ENCODE peak calls at places on chromosomes 4 and X, in ten cellular contexts. One of them, this sample, is unnamed. For H3K4me1, the result is how much of the 10 kb centered on the place peaks cover.

GRCh38 chrX:7219153-7219705 is 71.3 kb upstream of the PUDP start:
- DNase-seq in H9: no peak
- DNase-seq in keratinocyte: no peak
- DNase-seq in RWPE2: no peak
- DNase-seq in esophagus squamous epithelium: no peak
- DNase-seq in GM12878: no peak
- DNase-seq in tibial nerve: no peak
- DNase-seq in Peyer's patch: no peak
- DNase-seq in HepG2: peak
- DNase-seq in uterus: no peak
- DNase-seq in this sample: no peak

GRCh38 chr4:98746530-98746929 is 88.1 kb upstream of the TSPAN5 start:
- DNase-seq in RWPE2: no peak
- DNase-seq in esophagus squamous epithelium: no peak
- DNase-seq in HepG2: no peak
- DNase-seq in Peyer's patch: no peak
- DNase-seq in GM12878: no peak
- DNase-seq in keratinocyte: no peak
- DNase-seq in uterus: no peak
- DNase-seq in tibial nerve: no peak
- DNase-seq in H9: no peak
- DNase-seq in this sample: no peak

GRCh38 chr4:121339307-121339706 is 41.5 kb downstream of the QRFPR start:
- DNase-seq in Peyer's patch: no peak
- DNase-seq in tibial nerve: no peak
- DNase-seq in H9: no peak
- DNase-seq in RWPE2: no peak
- DNase-seq in esophagus squamous epithelium: no peak
- DNase-seq in HepG2: no peak
- DNase-seq in GM12878: no peak
- DNase-seq in uterus: no peak
- DNase-seq in keratinocyte: no peak
- DNase-seq in this sample: no peak

GRCh38 chr4:73904491-73904890 is 35.3 kb downstream of the CXCL1 start:
- DNase-seq in GM12878: no peak
- DNase-seq in esophagus squamous epithelium: no peak
- DNase-seq in uterus: no peak
- DNase-seq in keratinocyte: no peak
- DNase-seq in Peyer's patch: no peak
- DNase-seq in H9: no peak
- DNase-seq in tibial nerve: no peak
- DNase-seq in HepG2: no peak
- DNase-seq in RWPE2: no peak
- DNase-seq in this sample: no peak

GRCh38 chr4:83219344-83219990 is 65.1 kb downstream of the COQ2 start:
- DNase-seq in GM12878: peak
- DNase-seq in HepG2: no peak
- DNase-seq in uterus: peak
- DNase-seq in H9: no peak
- DNase-seq in RWPE2: no peak
- DNase-seq in Peyer's patch: no peak
- DNase-seq in tibial nerve: no peak
- DNase-seq in keratinocyte: peak
- DNase-seq in esophagus squamous epithelium: no peak
- DNase-seq in this sample: no peak

GRCh38 chrX:3653111-3653510 is 60.3 kb downstream of the PRKX start:
- DNase-seq in uterus: no peak
- DNase-seq in Peyer's patch: no peak
- DNase-seq in HepG2: no peak
- DNase-seq in esophagus squamous epithelium: no peak
- DNase-seq in RWPE2: no peak
- DNase-seq in tibial nerve: no peak
- DNase-seq in keratinocyte: no peak
- DNase-seq in H9: no peak
- DNase-seq in GM12878: no peak
- DNase-seq in this sample: no peak

GRCh38 chrX:22800360-22800759 is 199.4 kb upstream of the DDX53 start:
- DNase-seq in keratinocyte: peak
- DNase-seq in RWPE2: no peak
- DNase-seq in GM12878: no peak
- DNase-seq in Peyer's patch: no peak
- DNase-seq in uterus: no peak
- DNase-seq in HepG2: no peak
- DNase-seq in tibial nerve: no peak
- DNase-seq in H9: no peak
- DNase-seq in esophagus squamous epithelium: no peak
- DNase-seq in this sample: no peak

GRCh38 chr4:134490863-134491262 is 289.3 kb upstream of the PABPC4L start:
- DNase-seq in RWPE2: no peak
- DNase-seq in H9: no peak
- DNase-seq in uterus: no peak
- DNase-seq in Peyer's patch: no peak
- DNase-seq in tibial nerve: no peak
- DNase-seq in esophagus squamous epithelium: no peak
- DNase-seq in HepG2: no peak
- DNase-seq in GM12878: no peak
- DNase-seq in keratinocyte: no peak
- DNase-seq in this sample: no peak

GRCh38 chrX:107146670-107147069 is 28.0 kb upstream of the RBM41 start:
- DNase-seq in RWPE2: no peak
- DNase-seq in uterus: no peak
- DNase-seq in tibial nerve: no peak
- DNase-seq in H9: no peak
- DNase-seq in esophagus squamous epithelium: no peak
- DNase-seq in HepG2: no peak
- DNase-seq in Peyer's patch: no peak
- DNase-seq in keratinocyte: peak
- DNase-seq in GM12878: no peak
- DNase-seq in this sample: no peak

GRCh38 chrX:50903387-50904027 is 7.0 kb upstream of the BMP15 start:
- DNase-seq in tibial nerve: no peak
- DNase-seq in HepG2: peak
- DNase-seq in GM12878: no peak
- DNase-seq in Peyer's patch: no peak
- DNase-seq in H9: no peak
- DNase-seq in esophagus squamous epithelium: no peak
- DNase-seq in keratinocyte: no peak
- DNase-seq in RWPE2: no peak
- DNase-seq in uterus: no peak
- DNase-seq in this sample: peak

GRCh38 chrX:38183577-38183976 is 37.1 kb downstream of the SRPX start:
- DNase-seq in tibial nerve: no peak
- DNase-seq in keratinocyte: no peak
- DNase-seq in RWPE2: no peak
- DNase-seq in HepG2: no peak
- DNase-seq in uterus: no peak
- DNase-seq in H9: no peak
- DNase-seq in Peyer's patch: no peak
- DNase-seq in esophagus squamous epithelium: no peak
- DNase-seq in GM12878: no peak
- DNase-seq in this sample: no peak

GRCh38 chrX:48498374-48498809 is 10.4 kb upstream of the PORCN start:
- DNase-seq in uterus: no peak
- DNase-seq in GM12878: no peak
- DNase-seq in esophagus squamous epithelium: no peak
- DNase-seq in tibial nerve: no peak
- DNase-seq in HepG2: no peak
- DNase-seq in H9: no peak
- DNase-seq in RWPE2: no peak
- DNase-seq in keratinocyte: no peak
- DNase-seq in Peyer's patch: no peak
- DNase-seq in this sample: no peak

GRCh38 chr4:71713611-71714203 is 70.2 kb downstream of the GC start:
- DNase-seq in HepG2: peak
- DNase-seq in esophagus squamous epithelium: no peak
- DNase-seq in keratinocyte: no peak
- DNase-seq in GM12878: no peak
- DNase-seq in H9: no peak
- DNase-seq in Peyer's patch: no peak
- DNase-seq in RWPE2: no peak
- DNase-seq in tibial nerve: no peak
- DNase-seq in uterus: no peak
- DNase-seq in this sample: no peak

GRCh38 chr4:138646383-138646782 is 369.2 kb upstream of the NOCT start:
- DNase-seq in tibial nerve: no peak
- DNase-seq in keratinocyte: no peak
- DNase-seq in GM12878: no peak
- DNase-seq in H9: no peak
- DNase-seq in RWPE2: no peak
- DNase-seq in HepG2: no peak
- DNase-seq in uterus: no peak
- DNase-seq in esophagus squamous epithelium: no peak
- DNase-seq in Peyer's patch: no peak
- DNase-seq in this sample: no peak

GRCh38 chr4:158996669-158997074 is 106.2 kb upstream of the RAPGEF2 start:
- DNase-seq in HepG2: no peak
- DNase-seq in RWPE2: no peak
- DNase-seq in GM12878: no peak
- DNase-seq in keratinocyte: peak
- DNase-seq in Peyer's patch: no peak
- DNase-seq in esophagus squamous epithelium: no peak
- DNase-seq in uterus: no peak
- DNase-seq in H9: no peak
- DNase-seq in tibial nerve: no peak
- DNase-seq in this sample: no peak

GRCh38 chr4:174461438-174462106 is 60.7 kb downstream of the HPGD start:
- DNase-seq in HepG2: peak
- DNase-seq in H9: no peak
- DNase-seq in uterus: no peak
- DNase-seq in RWPE2: no peak
- DNase-seq in keratinocyte: no peak
- DNase-seq in esophagus squamous epithelium: no peak
- DNase-seq in tibial nerve: no peak
- DNase-seq in Peyer's patch: no peak
- DNase-seq in GM12878: no peak
- DNase-seq in this sample: no peak

GRCh38 chrX:131565909-131566308 is 22.0 kb downstream of the OR13H1 start:
- DNase-seq in HepG2: no peak
- DNase-seq in keratinocyte: no peak
- DNase-seq in Peyer's patch: no peak
- DNase-seq in RWPE2: no peak
- DNase-seq in GM12878: no peak
- DNase-seq in uterus: no peak
- DNase-seq in H9: no peak
- DNase-seq in esophagus squamous epithelium: no peak
- DNase-seq in tibial nerve: no peak
- DNase-seq in this sample: no peak

GRCh38 chrX:11164433-11164832 is 53.3 kb downstream of the HCCS start:
- DNase-seq in tibial nerve: no peak
- DNase-seq in Peyer's patch: no peak
- DNase-seq in keratinocyte: no peak
- DNase-seq in esophagus squamous epithelium: no peak
- DNase-seq in uterus: no peak
- DNase-seq in HepG2: no peak
- DNase-seq in GM12878: no peak
- DNase-seq in H9: no peak
- DNase-seq in RWPE2: no peak
- DNase-seq in this sample: no peak

DNA sequence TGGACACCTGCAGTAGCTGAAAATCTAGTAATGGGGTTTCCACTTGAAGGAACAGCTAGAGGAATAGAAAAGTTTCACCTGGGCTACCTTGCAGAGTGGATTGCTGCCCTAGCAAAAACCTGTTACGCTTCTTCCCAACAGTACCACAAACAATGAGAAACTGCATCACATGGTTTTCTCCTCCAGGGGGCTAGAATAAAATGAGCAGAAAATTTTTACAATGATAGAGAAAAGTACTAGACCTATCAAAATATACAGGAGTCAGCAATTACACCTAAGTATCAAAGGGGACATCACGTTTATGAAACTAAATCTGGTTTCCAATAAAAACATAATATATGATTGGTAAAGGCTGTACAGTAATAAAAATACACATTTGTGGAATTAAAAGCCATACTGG is 423.1 kb upstream of the PITX2 start:
- DNase-seq in RWPE2: no peak
- DNase-seq in Peyer's patch: no peak
- DNase-seq in esophagus squamous epithelium: no peak
- DNase-seq in tibial nerve: no peak
- DNase-seq in keratinocyte: no peak
- DNase-seq in uterus: no peak
- DNase-seq in H9: no peak
- DNase-seq in HepG2: no peak
- DNase-seq in GM12878: no peak
- DNase-seq in this sample: no peak
- TF ChIP-seq CTCF in RWPE2: no peak
- TF ChIP-seq CTCF in Peyer's patch: no peak
- TF ChIP-seq CTCF in esophagus squamous epithelium: no peak
- TF ChIP-seq CTCF in tibial nerve: no peak
- TF ChIP-seq CTCF in keratinocyte: no peak
- TF ChIP-seq CTCF in uterus: no peak
- TF ChIP-seq CTCF in H9: peak
- TF ChIP-seq CTCF in HepG2: no peak
- TF ChIP-seq CTCF in GM12878: no peak
- TF ChIP-seq CTCF in this sample: peak

GRCh38 chr4:52273885-52274284 is 222.8 kb downstream of the SPATA18 start:
- DNase-seq in HepG2: no peak
- DNase-seq in esophagus squamous epithelium: no peak
- DNase-seq in GM12878: no peak
- DNase-seq in tibial nerve: no peak
- DNase-seq in uterus: no peak
- DNase-seq in Peyer's patch: no peak
- DNase-seq in keratinocyte: no peak
- DNase-seq in RWPE2: no peak
- DNase-seq in H9: no peak
- DNase-seq in this sample: no peak
- H3K4me1 ChIP-seq in HepG2: under half
- H3K4me1 ChIP-seq in esophagus squamous epithelium: under half
- H3K4me1 ChIP-seq in GM12878: under half
- H3K4me1 ChIP-seq in tibial nerve: under half
- H3K4me1 ChIP-seq in uterus: under half
- H3K4me1 ChIP-seq in Peyer's patch: under half
- H3K4me1 ChIP-seq in keratinocyte: under half
- H3K4me1 ChIP-seq in RWPE2: under half
- H3K4me1 ChIP-seq in H9: under half
- H3K4me1 ChIP-seq in this sample: under half

GRCh38 chr4:92090887-92091286 is 212.9 kb upstream of the GRID2 start:
- DNase-seq in RWPE2: no peak
- DNase-seq in uterus: no peak
- DNase-seq in tibial nerve: no peak
- DNase-seq in HepG2: no peak
- DNase-seq in Peyer's patch: no peak
- DNase-seq in H9: no peak
- DNase-seq in esophagus squamous epithelium: no peak
- DNase-seq in keratinocyte: no peak
- DNase-seq in GM12878: no peak
- DNase-seq in this sample: no peak

GRCh38 chr4:92091335-92091734 is 212.4 kb upstream of the GRID2 start:
- DNase-seq in RWPE2: no peak
- DNase-seq in esophagus squamous epithelium: no peak
- DNase-seq in GM12878: no peak
- DNase-seq in tibial nerve: no peak
- DNase-seq in uterus: no peak
- DNase-seq in keratinocyte: no peak
- DNase-seq in H9: peak
- DNase-seq in HepG2: peak
- DNase-seq in Peyer's patch: no peak
- DNase-seq in this sample: peak
- TF ChIP-seq CTCF in RWPE2: no peak
- TF ChIP-seq CTCF in esophagus squamous epithelium: no peak
- TF ChIP-seq CTCF in GM12878: peak
- TF ChIP-seq CTCF in tibial nerve: no peak
- TF ChIP-seq CTCF in uterus: no peak
- TF ChIP-seq CTCF in keratinocyte: no peak
- TF ChIP-seq CTCF in H9: peak
- TF ChIP-seq CTCF in HepG2: peak
- TF ChIP-seq CTCF in Peyer's patch: no peak
- TF ChIP-seq CTCF in this sample: peak

GRCh38 chrX:150063673-150064072 is 125.4 kb upstream of the EOLA2 start:
- DNase-seq in HepG2: no peak
- DNase-seq in keratinocyte: no peak
- DNase-seq in tibial nerve: no peak
- DNase-seq in H9: no peak
- DNase-seq in GM12878: no peak
- DNase-seq in uterus: no peak
- DNase-seq in Peyer's patch: no peak
- DNase-seq in esophagus squamous epithelium: no peak
- DNase-seq in RWPE2: no peak
- DNase-seq in this sample: no peak
- H3K4me1 ChIP-seq in HepG2: under half
- H3K4me1 ChIP-seq in keratinocyte: under half
- H3K4me1 ChIP-seq in tibial nerve: under half
- H3K4me1 ChIP-seq in H9: under half
- H3K4me1 ChIP-seq in GM12878: under half
- H3K4me1 ChIP-seq in uterus: under half
- H3K4me1 ChIP-seq in Peyer's patch: under half
- H3K4me1 ChIP-seq in esophagus squamous epithelium: under half
- H3K4me1 ChIP-seq in RWPE2: under half
- H3K4me1 ChIP-seq in this sample: under half

This sample was measured in BE2C.